ENCODE peak calls at places on chromosomes 6 and 20, in seven cellular contexts. R is bronchial epithelial cell, S is omental fat pad, J is heart right ventricle, C is tibial artery, N is NB4, P is PC-3. Y is an unnamed sample.

GRCh38 chr6:118945217-118945616 is 10.3 kb upstream of the MCM9 start:
- DNase-seq in R (no peak), S (no peak), J (no peak), C (no peak), N (no peak), P (no peak), Y (no peak)

GRCh38 chr6:15682965-15683822 is 20.4 kb upstream of the DTNBP1 start:
- DNase-seq in R (no peak), S (no peak), J (no peak), C (no peak), N (peak), P (no peak), Y (no peak)

GRCh38 chr20:41862023-41862422 is 243.8 kb upstream of the CHD6 start:
- DNase-seq in R (no peak), S (no peak), J (no peak), C (no peak), N (peak), P (no peak), Y (no peak)

GRCh38 chr6:36973647-36974046 is 12.3 kb downstream of the MTCH1 start:
- DNase-seq in R (no peak), S (no peak), J (peak), C (no peak), N (no peak), P (no peak), Y (no peak)

GRCh38 chr6:10633216-10633615 is 61.2 kb downstream of the C6orf52 start:
- DNase-seq in R (peak), S (no peak), J (no peak), C (no peak), N (peak), P (peak), Y (peak)

GRCh38 chr6:108742041-108742440 is 106.2 kb upstream of the ARMC2 start:
- DNase-seq in R (peak), S (no peak), J (no peak), C (no peak), N (peak), P (peak), Y (no peak)

GRCh38 chr20:50403565-50404418 is 106.4 kb upstream of the PTPN1 start:
- DNase-seq in R (no peak), S (no peak), J (no peak), C (peak), N (no peak), P (no peak), Y (no peak)

GRCh38 chr20:9139106-9139808 is 70.4 kb downstream of the PLCB4 start:
- DNase-seq in R (no peak), S (no peak), J (no peak), C (no peak), N (no peak), P (no peak), Y (no peak)

GRCh38 chr6:17907467-17908229 is 79.8 kb downstream of the KIF13A start:
- DNase-seq in R (peak), S (peak), J (peak), C (peak), N (peak), P (peak), Y (peak)

GRCh38 chr20:40813708-40814327 is 124.8 kb upstream of the MAFB start:
- DNase-seq in R (no peak), S (no peak), J (no peak), C (no peak), N (no peak), P (no peak), Y (no peak)

GRCh38 chr20:13771853-13772453 is 12.8 kb downstream of the ESF1 start:
- DNase-seq in R (peak), S (no peak), J (no peak), C (no peak), N (peak), P (peak), Y (no peak)

GRCh38 chr6:139164001-139164400 is 29.1 kb downstream of the HECA start:
- DNase-seq in R (no peak), S (no peak), J (no peak), C (no peak), N (peak), P (no peak), Y (no peak)

GRCh38 chr6:87066449-87067288 is 28.2 kb downstream of the CGA start:
- DNase-seq in R (peak), S (no peak), J (no peak), C (no peak), N (peak), P (peak), Y (peak)

GRCh38 chr6:491233-491632 is 99.7 kb downstream of the IRF4 start:
- DNase-seq in R (no peak), S (no peak), J (no peak), C (no peak), N (no peak), P (no peak), Y (no peak)

GRCh38 chr6:144712541-144712940 is 427.4 kb downstream of the UTRN start:
- DNase-seq in R (no peak), S (no peak), J (no peak), C (no peak), N (no peak), P (peak), Y (peak)

GRCh38 chr6:14620522-14620921 is 502.9 kb downstream of the CD83 start:
- DNase-seq in R (no peak), S (no peak), J (no peak), C (no peak), N (no peak), P (no peak), Y (no peak)
- TF ChIP-seq CTCF in R (no peak), S (no peak), J (no peak), C (no peak), N (no peak), P (no peak), Y (no peak)

GRCh38 chr20:22302039-22302438 is 282.3 kb downstream of the FOXA2 start:
- DNase-seq in R (no peak), S (no peak), J (no peak), C (no peak), N (no peak), P (no peak), Y (no peak)

GRCh38 chr20:22305391-22305790 is 279.0 kb downstream of the FOXA2 start:
- DNase-seq in R (no peak), S (no peak), J (no peak), C (no peak), N (no peak), P (no peak), Y (no peak)

GRCh38 chr20:22308934-22309333 is 275.4 kb downstream of the FOXA2 start:
- DNase-seq in R (no peak), S (no peak), J (no peak), C (no peak), N (no peak), P (no peak), Y (no peak)

DNA sequence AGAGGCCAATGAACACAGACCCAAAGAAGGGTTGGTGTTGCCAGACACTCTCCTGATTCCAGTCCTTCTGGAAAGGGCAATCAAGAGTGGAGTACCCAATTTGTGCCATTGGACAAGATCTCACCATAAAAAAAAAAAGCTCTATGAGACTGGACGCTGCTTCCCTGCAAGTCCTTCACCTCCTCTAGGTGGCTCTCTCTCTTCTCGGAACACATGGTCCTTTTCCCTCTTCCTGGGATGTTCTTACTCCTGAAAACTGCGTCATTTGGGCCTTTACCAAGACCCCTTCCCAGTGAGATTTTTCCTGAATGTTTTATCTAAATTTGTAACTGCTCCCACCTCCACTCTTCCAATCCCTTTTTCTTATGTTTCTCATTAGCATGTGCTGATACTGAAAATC is 280.8 kb downstream of the FOXA2 start:
- DNase-seq in R (no peak), S (no peak), J (no peak), C (no peak), N (peak), P (peak), Y (peak)
- TF ChIP-seq CTCF in R (peak), S (no peak), J (no peak), C (no peak), N (peak), P (peak), Y (no peak)

DNA sequence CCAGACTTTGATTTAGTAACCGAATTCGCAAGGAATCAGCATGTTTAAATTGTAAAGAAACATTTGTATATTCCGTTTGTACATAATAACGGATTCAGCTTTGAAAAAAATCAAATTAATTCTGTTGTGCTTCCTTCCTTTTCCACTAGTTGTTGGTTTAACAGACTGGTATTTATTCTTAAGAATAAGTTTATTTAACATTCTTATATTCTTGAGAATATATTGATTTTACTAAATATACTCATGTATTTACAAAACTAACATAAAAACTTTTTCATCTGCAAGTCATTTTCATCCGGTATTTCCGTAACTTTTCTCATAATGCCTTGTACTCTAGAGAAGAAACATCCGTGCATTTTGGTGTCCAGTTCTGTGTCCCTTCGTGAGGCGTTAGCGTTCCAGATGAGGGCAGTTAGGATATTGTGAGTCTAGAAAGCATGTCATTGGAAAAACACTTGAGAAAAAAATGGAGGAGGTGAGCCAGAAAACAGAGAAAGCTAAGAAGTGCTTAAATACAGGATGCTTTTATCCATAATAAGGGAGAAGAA is 1.6 kb downstream of the WRNIP1 start:
- DNase-seq in R (no peak), S (no peak), J (no peak), C (no peak), N (no peak), P (peak), Y (no peak)
- TF ChIP-seq CTCF in R (no peak), S (no peak), J (no peak), C (peak), N (no peak), P (no peak), Y (no peak)

DNA sequence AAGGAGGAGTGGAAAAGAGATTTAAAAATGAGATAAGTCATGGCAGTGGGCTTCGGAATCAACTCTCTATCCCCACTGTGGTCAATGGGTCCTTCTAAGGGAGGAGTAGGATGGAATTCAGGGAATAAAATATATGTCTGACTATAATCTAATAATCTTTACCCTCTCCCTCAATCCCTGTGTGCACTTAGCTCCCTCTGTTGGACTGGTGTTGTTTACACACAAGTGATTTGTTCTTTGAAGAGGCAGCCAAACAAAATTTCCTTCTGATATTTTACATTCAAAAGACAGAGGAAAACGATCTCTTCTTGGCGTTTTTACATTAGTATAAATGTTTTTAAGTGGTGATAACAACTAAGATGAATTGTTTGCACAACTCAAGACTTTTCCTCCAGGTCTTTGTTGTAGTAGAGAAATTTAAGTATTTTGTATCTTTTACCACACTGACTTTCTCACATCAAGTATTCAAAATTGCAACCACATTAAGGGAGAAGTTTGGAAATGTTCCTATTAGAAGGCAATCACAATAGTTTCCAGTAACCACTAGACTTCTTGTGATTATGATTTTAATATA is 317.7 kb downstream of the CENPW start:
- DNase-seq in R (peak), S (no peak), J (no peak), C (no peak), N (peak), P (peak), Y (peak)
- TF ChIP-seq CTCF in R (peak), S (no peak), J (no peak), C (no peak), N (peak), P (peak), Y (peak)

Y was measured in MCF 10A.